ENCODE peak calls at places on chromosomes 11 and 22, in five cellular contexts. Q is stomach, I is esophagus muscularis mucosa, X is tibial nerve, K is SK-N-SH. B is an unnamed sample. For H3K36me3, the result is how much of the 10 kb centered on the place peaks cover.

GRCh38 chr11:13225058-13226001 is 52.3 kb upstream of the BMAL1 start:
- DNase-seq in K (no peak), Q (no peak), X (no peak), I (no peak), B (no peak)

GRCh38 chr11:33256031-33256807 is 962 bp upstream of the HIPK3 start:
- DNase-seq in I (no peak), Q (no peak), X (no peak), K (peak), B (no peak)

GRCh38 chr11:36053314-36053713 is 109.5 kb downstream of the LDLRAD3 start:
- DNase-seq in K (no peak), I (no peak), Q (no peak), X (no peak), B (no peak)

GRCh38 chr22:36921309-36922096 is 8.1 kb downstream of the CSF2RB start:
- DNase-seq in X (no peak), K (no peak), I (no peak), Q (peak), B (peak)

GRCh38 chr11:118792642-118793124 is 1.7 kb upstream of the DDX6 start:
- DNase-seq in K (peak), I (peak), X (peak), Q (peak), B (peak)

GRCh38 chr11:2783536-2784082 is 83.8 kb upstream of the KCNQ1OT1 start:
- DNase-seq in Q (no peak), K (no peak), I (no peak), X (no peak), B (no peak)

GRCh38 chr11:104163100-104164027 is 583 bp downstream of the PDGFD start:
- DNase-seq in K (peak), I (no peak), X (no peak), Q (peak), B (no peak)

GRCh38 chr22:49936018-49936972 is 17.9 kb downstream of the CRELD2 start:
- DNase-seq in I (peak), K (peak), X (peak), Q (peak), B (peak)

GRCh38 chr11:9936754-9937153 is 272.9 kb downstream of the SWAP70 start:
- DNase-seq in X (no peak), I (no peak), K (no peak), Q (no peak), B (no peak)

GRCh38 chr22:36378080-36378788 is 9.5 kb downstream of the MYH9 start:
- DNase-seq in Q (no peak), I (no peak), X (no peak), K (no peak), B (no peak)

GRCh38 chr11:57792060-57792541 is 30.5 kb downstream of the CTNND1 start:
- DNase-seq in I (peak), K (no peak), Q (peak), X (peak), B (no peak)

GRCh38 chr11:1197886-1198765 is 24.7 kb upstream of the MUC5B start:
- DNase-seq in K (peak), X (no peak), I (no peak), Q (peak), B (peak)

GRCh38 chr11:103662880-103663279 is 373.6 kb upstream of the DDI1 start:
- DNase-seq in I (no peak), K (no peak), Q (no peak), X (no peak), B (no peak)

GRCh38 chr22:17891427-17892167 is 117.3 kb upstream of the BID start:
- DNase-seq in I (no peak), X (no peak), K (peak), Q (no peak), B (no peak)

GRCh38 chr22:39920134-39920743 is 19.4 kb downstream of the GRAP2 start:
- DNase-seq in Q (no peak), X (no peak), K (no peak), I (peak), B (no peak)

GRCh38 chr22:37571258-37571991 is 8.5 kb downstream of the LGALS2 start:
- DNase-seq in K (peak), X (no peak), I (no peak), Q (no peak), B (no peak)

GRCh38 chr11:61671527-61671926 is 8.7 kb upstream of the DAGLA start:
- DNase-seq in Q (no peak), I (no peak), X (no peak), K (no peak), B (no peak)

GRCh38 chr11:78371221-78371899 is 46.3 kb downstream of the GAB2 start:
- DNase-seq in K (no peak), I (no peak), Q (no peak), X (no peak), B (no peak)

GRCh38 chr22:37526376-37526775 is 7.2 kb upstream of the CARD10 start:
- DNase-seq in X (no peak), I (no peak), K (no peak), Q (no peak), B (no peak)

GRCh38 chr11:44016129-44016528 is 31.7 kb upstream of the ACCSL start:
- DNase-seq in K (no peak), X (peak), I (no peak), Q (peak), B (no peak)

GRCh38 chr11:115778928-115779650 is 274.9 kb upstream of the CADM1 start:
- DNase-seq in X (no peak), Q (no peak), I (no peak), K (no peak), B (no peak)

GRCh38 chr11:44049832-44050231 is 2.1 kb downstream of the ACCSL start:
- DNase-seq in K (no peak), I (no peak), Q (no peak), X (no peak), B (peak)

GRCh38 chr22:32352681-32353080 is 5.0 kb upstream of the RFPL3 start:
- DNase-seq in K (no peak), X (no peak), Q (no peak), I (no peak), B (no peak)

GRCh38 chr11:101583180-101584128 is at the start of gene TRPC6:
- DNase-seq in K (peak), I (no peak), X (no peak), Q (no peak), B (peak)

DNA sequence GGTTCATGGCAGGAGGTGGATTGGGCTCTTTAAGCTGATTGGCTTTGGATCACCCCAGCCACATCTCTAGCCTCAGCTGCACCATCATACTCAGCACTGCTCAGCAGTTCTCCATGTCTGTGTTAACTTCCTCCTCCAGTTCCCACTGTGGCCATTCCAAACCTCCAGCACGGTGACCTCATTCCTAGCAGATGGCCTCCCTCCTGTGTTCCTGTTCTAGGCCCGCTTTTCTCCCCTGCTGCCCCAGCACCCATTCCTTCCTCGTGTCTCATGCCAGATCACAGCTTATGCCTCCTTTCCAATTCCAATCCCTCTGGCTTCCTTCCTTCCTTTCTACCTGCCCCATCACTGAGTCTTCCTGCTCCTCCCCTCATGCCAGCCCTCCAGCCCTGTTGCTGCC is 96.1 kb downstream of the MICAL2 start:
- DNase-seq in I (no peak), Q (no peak), K (no peak), X (no peak), B (no peak)
- H3K36me3 ChIP-seq in I (half or more), Q (half or more), K (under half), X (under half), B (half or more)

GRCh38 chr11:92224394-92225205 is at the start of gene FAT3:
- DNase-seq in I (no peak), K (peak), X (no peak), Q (no peak), B (no peak)

GRCh38 chr11:92226331-92227232 is 2.0 kb downstream of the FAT3 start:
- DNase-seq in Q (no peak), X (no peak), K (peak), I (no peak), B (no peak)

GRCh38 chr11:92225206-92225562 is 566 bp downstream of the FAT3 start:
- DNase-seq in X (no peak), I (no peak), K (no peak), Q (no peak), B (no peak)

GRCh38 chr11:92227233-92227593 is 2.6 kb downstream of the FAT3 start:
- DNase-seq in Q (no peak), K (peak), X (no peak), I (no peak), B (no peak)

GRCh38 chr11:92225563-92226308 is 1.1 kb downstream of the FAT3 start:
- DNase-seq in Q (no peak), I (no peak), X (no peak), K (peak), B (no peak)
- TF ChIP-seq EP300 in Q (no peak), I (no peak), X (no peak), K (no peak), B (no peak)

GRCh38 chr11:73981051-73981805 is 1.4 kb downstream of the UCP2 start:
- DNase-seq in Q (no peak), K (no peak), I (no peak), X (no peak), B (no peak)
- H3K36me3 ChIP-seq in Q (under half), K (under half), I (under half), X (under half), B (under half)

DNA sequence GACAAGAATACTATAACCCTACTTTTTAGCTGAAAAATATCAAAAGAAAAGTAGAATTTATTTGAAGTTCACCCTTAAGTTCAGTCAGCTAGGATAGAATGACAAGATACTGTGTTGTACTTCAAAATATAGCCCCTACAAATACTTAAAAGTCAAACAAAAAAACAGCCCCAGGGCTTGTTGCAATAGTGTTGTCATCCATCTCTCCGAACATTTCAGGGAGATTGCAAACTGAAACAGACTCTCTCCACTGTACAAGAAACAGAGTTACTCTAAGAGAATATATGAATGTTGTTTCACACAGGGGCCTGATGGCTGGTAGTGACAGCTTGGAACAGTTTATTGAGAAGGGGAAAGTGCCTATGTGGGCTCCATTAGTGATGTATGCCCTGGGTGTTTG is 506.5 kb upstream of the LUZP2 start:
- DNase-seq in I (no peak), X (no peak), K (no peak), Q (no peak), B (no peak)
- TF ChIP-seq EP300 in I (no peak), X (no peak), K (no peak), Q (no peak), B (no peak)

GRCh38 chr22:30947163-30947820 is 21.3 kb downstream of the MORC2 start:
- DNase-seq in I (peak), Q (no peak), K (no peak), X (no peak), B (no peak)
- H3K36me3 ChIP-seq in I (half or more), Q (half or more), K (half or more), X (under half), B (half or more)

DNA sequence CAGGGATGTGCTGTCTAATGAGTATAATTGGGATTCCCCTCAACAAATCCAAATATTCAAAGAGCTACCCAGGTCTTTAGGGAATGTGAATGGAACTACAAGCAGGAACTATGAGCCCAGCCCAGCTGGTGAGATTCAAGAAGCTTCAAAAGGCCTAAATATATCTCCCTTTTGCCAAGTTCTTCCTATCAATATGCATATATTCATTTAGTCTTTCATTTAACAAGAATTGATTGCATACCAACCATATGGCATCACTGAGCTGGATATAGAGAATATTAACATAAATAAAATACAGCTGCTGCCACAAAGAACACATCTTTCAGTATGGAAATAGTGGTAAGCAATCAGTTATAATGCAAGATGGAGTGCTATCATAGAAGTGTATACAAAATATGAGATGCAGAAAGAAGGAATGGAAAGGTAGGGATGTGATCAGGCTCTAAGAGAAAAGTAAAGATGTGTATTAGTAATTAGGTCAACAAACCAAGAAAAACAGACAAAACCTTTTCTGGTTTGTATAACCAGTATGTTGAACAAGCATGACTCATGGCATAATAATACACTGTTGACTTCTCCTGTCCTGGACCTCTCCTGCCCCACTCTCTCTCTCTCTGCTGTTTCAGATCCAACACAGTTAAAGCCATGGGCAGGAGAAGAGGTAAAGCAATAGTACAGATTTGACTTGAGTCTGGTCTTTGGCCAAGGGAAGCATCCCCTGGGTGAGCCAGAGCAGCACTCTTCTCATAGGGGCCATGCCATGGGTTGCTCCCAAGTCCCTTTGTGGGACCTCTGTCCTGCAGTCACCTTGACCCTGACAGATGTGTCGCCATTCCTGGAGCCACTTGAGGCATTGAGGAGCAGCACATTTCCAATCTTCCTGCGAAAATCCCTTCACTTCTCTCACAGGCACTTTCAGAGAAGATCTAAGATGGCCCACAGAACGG is 58.6 kb upstream of the PRSS23 start:
- DNase-seq in I (no peak), X (no peak), K (no peak), Q (no peak), B (no peak)
- TF ChIP-seq EP300 in I (no peak), X (no peak), K (no peak), Q (no peak), B (no peak)

GRCh38 chr11:63906087-63906486 is 10.9 kb downstream of the RCOR2 start:
- DNase-seq in K (no peak), I (no peak), Q (no peak), X (no peak), B (no peak)

GRCh38 chr11:63907063-63907462 is 9.9 kb downstream of the RCOR2 start:
- DNase-seq in K (peak), I (no peak), Q (no peak), X (no peak), B (no peak)

GRCh38 chr11:63907808-63908530 is 9.0 kb downstream of the RCOR2 start:
- DNase-seq in Q (no peak), X (no peak), K (no peak), I (no peak), B (no peak)

GRCh38 chr11:63905179-63905578 is 11.8 kb downstream of the RCOR2 start:
- DNase-seq in I (no peak), Q (no peak), X (no peak), K (no peak), B (no peak)

GRCh38 chr11:63906585-63906984 is 10.4 kb downstream of the RCOR2 start:
- DNase-seq in Q (peak), X (no peak), K (peak), I (no peak), B (no peak)
- H3K36me3 ChIP-seq in Q (half or more), X (under half), K (half or more), I (half or more), B (half or more)